ENCODE peak calls at places on chromosomes 5 and 9, in seven cellular contexts. D, X, N, O, Q, Y and C are unnamed samples. For H3K4me1, the result is how much of the 10 kb centered on the place peaks cover.

GRCh38 chr9:113482991-113483675 is 19.6 kb downstream of the RGS3 start:
- DNase-seq in Y (no peak), D (no peak), Q (no peak), O (no peak), N (peak), X (no peak), C (no peak)

GRCh38 chr5:116865651-116866050 is 291.0 kb upstream of the SEMA6A start:
- DNase-seq in N (no peak), O (no peak), X (no peak), Y (no peak), D (no peak), Q (no peak), C (no peak)

GRCh38 chr5:31554552-31554951 is 22.5 kb downstream of the C5orf22 start:
- DNase-seq in N (no peak), D (no peak), Q (no peak), X (no peak), O (no peak), Y (no peak), C (no peak)

GRCh38 chr5:6729400-6730310 is 16.4 kb downstream of the TENT4A start:
- DNase-seq in Q (no peak), O (peak), X (no peak), D (peak), N (no peak), Y (no peak), C (peak)

GRCh38 chr9:110125207-110125751 is 82.7 kb downstream of the C9orf152 start:
- DNase-seq in Q (peak), X (peak), D (peak), Y (peak), O (peak), N (peak), C (peak)

GRCh38 chr5:5017827-5018559 is 122.1 kb upstream of the ADAMTS16 start:
- DNase-seq in X (no peak), O (no peak), Q (no peak), D (peak), Y (no peak), N (no peak), C (no peak)

GRCh38 chr5:136087961-136088871 is 44.4 kb upstream of the SMAD5 start:
- DNase-seq in O (peak), X (no peak), D (peak), N (no peak), Q (peak), Y (peak), C (peak)

GRCh38 chr9:95506438-95506691 is 10.4 kb downstream of the PTCH1 start:
- DNase-seq in O (peak), Y (no peak), X (peak), Q (peak), D (no peak), N (no peak), C (no peak)

GRCh38 chr9:127985011-127985410 is 4.2 kb upstream of the EEIG1 start:
- DNase-seq in X (no peak), Y (no peak), N (no peak), Q (no peak), O (no peak), D (no peak), C (no peak)

GRCh38 chr9:96135071-96135825 is 166.7 kb downstream of the HSD17B3 start:
- DNase-seq in Q (no peak), X (no peak), D (no peak), N (no peak), O (no peak), Y (no peak), C (no peak)

GRCh38 chr5:10669983-10670382 is 91.1 kb downstream of the DAP start:
- DNase-seq in O (no peak), X (no peak), N (no peak), Y (no peak), Q (no peak), D (no peak), C (no peak)

GRCh38 chr9:133939386-133939785 is 52.7 kb downstream of the VAV2 start:
- DNase-seq in Y (no peak), Q (no peak), O (no peak), X (no peak), N (no peak), D (no peak), C (peak)

GRCh38 chr5:135835766-135836165 is 1.3 kb downstream of the SLC25A48 start:
- DNase-seq in Q (no peak), O (no peak), X (no peak), N (no peak), Y (no peak), D (no peak), C (no peak)

GRCh38 chr9:75299324-75299723 is 211.0 kb downstream of the OSTF1 start:
- DNase-seq in X (no peak), Y (no peak), Q (no peak), O (no peak), N (no peak), D (no peak), C (no peak)

GRCh38 chr5:172777381-172778222 is 6.6 kb upstream of the DUSP1 start:
- DNase-seq in O (peak), N (peak), Y (peak), X (no peak), D (peak), Q (peak), C (peak)

GRCh38 chr5:55994502-55994997 is at the start of gene IL6ST:
- DNase-seq in X (peak), Q (no peak), D (peak), Y (peak), O (no peak), N (peak), C (no peak)

GRCh38 chr5:127696688-127697087 is 6.5 kb upstream of the CCDC192 start:
- DNase-seq in O (no peak), X (no peak), Y (no peak), D (no peak), N (no peak), Q (no peak), C (no peak)

GRCh38 chr5:147522435-147522834 is 12.6 kb upstream of the DPYSL3 start:
- DNase-seq in X (no peak), Y (no peak), Q (no peak), D (no peak), O (no peak), N (no peak), C (no peak)

GRCh38 chr5:65213921-65214525 is 267.7 kb downstream of the ADAMTS6 start:
- DNase-seq in Q (no peak), O (peak), N (peak), Y (no peak), D (no peak), X (peak), C (no peak)

GRCh38 chr9:90137824-90138223 is 504.8 kb downstream of the DIRAS2 start:
- DNase-seq in Q (no peak), O (no peak), N (no peak), D (no peak), Y (no peak), X (peak), C (no peak)

GRCh38 chr5:88660326-88660946 is 222.5 kb downstream of the MEF2C start:
- DNase-seq in N (no peak), Q (no peak), Y (no peak), O (no peak), D (no peak), X (no peak), C (no peak)

GRCh38 chr9:110048976-110049698 is 158.8 kb downstream of the C9orf152 start:
- DNase-seq in X (no peak), O (no peak), D (peak), Q (no peak), Y (no peak), N (peak), C (no peak)

GRCh38 chr9:20403346-20403745 is 219.0 kb downstream of the MLLT3 start:
- DNase-seq in X (no peak), Q (no peak), Y (no peak), D (no peak), O (no peak), N (no peak), C (no peak)

GRCh38 chr9:40884072-40884901 is 244.2 kb downstream of the FOXD4L6 start:
- DNase-seq in Q (no peak), N (no peak), O (peak), D (peak), Y (peak), X (no peak), C (peak)

GRCh38 chr5:122584411-122585110 is 190.3 kb upstream of the SNX2 start:
- DNase-seq in Y (no peak), X (no peak), D (no peak), O (no peak), N (no peak), Q (no peak), C (no peak)

GRCh38 chr5:80959138-80959537 is 1.0 kb upstream of the RASGRF2 start:
- DNase-seq in O (no peak), D (no peak), X (no peak), N (no peak), Q (no peak), Y (no peak), C (no peak)
- H3K4me1 ChIP-seq in O (under half), D (under half), X (under half), N (under half), Q (under half), Y (under half), C (under half)

GRCh38 chr5:54178207-54178606 is 132.2 kb downstream of the ARL15 start:
- DNase-seq in Y (no peak), X (no peak), D (no peak), N (no peak), O (no peak), Q (no peak), C (no peak)

GRCh38 chr5:54180616-54181015 is 129.8 kb downstream of the ARL15 start:
- DNase-seq in Y (no peak), O (no peak), Q (no peak), D (no peak), X (no peak), N (no peak), C (no peak)

GRCh38 chr5:54176066-54176835 is 134.1 kb downstream of the ARL15 start:
- DNase-seq in Y (no peak), Q (no peak), N (no peak), X (no peak), O (no peak), D (no peak), C (no peak)

GRCh38 chr5:54177058-54177457 is 133.3 kb downstream of the ARL15 start:
- DNase-seq in N (no peak), Y (no peak), X (no peak), Q (no peak), D (no peak), O (no peak), C (no peak)

DNA sequence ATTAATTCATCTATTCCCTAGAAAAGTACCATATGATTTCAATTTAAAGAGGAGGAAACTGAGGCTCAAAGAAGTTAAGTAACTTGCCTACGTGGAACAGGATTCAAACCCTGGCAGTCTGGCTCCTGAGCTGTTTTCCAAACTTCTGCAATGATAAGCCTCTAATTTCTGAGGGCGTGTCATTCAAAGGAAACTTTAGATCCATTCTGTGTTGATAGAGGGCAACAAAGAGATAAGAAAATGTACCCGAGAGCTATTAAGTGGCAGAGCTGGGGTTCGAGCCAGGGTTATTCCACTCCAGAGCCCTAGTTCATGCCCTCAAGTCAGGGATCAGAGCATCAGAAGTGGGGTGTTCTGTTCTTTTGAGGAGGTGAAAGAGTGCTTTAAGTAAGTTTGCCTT is 131.4 kb downstream of the ARL15 start:
- DNase-seq in Q (no peak), O (no peak), Y (no peak), D (no peak), N (no peak), X (no peak), C (no peak)
- H3K4me1 ChIP-seq in Q (under half), O (under half), Y (under half), D (under half), N (under half), X (under half), C (under half)

DNA sequence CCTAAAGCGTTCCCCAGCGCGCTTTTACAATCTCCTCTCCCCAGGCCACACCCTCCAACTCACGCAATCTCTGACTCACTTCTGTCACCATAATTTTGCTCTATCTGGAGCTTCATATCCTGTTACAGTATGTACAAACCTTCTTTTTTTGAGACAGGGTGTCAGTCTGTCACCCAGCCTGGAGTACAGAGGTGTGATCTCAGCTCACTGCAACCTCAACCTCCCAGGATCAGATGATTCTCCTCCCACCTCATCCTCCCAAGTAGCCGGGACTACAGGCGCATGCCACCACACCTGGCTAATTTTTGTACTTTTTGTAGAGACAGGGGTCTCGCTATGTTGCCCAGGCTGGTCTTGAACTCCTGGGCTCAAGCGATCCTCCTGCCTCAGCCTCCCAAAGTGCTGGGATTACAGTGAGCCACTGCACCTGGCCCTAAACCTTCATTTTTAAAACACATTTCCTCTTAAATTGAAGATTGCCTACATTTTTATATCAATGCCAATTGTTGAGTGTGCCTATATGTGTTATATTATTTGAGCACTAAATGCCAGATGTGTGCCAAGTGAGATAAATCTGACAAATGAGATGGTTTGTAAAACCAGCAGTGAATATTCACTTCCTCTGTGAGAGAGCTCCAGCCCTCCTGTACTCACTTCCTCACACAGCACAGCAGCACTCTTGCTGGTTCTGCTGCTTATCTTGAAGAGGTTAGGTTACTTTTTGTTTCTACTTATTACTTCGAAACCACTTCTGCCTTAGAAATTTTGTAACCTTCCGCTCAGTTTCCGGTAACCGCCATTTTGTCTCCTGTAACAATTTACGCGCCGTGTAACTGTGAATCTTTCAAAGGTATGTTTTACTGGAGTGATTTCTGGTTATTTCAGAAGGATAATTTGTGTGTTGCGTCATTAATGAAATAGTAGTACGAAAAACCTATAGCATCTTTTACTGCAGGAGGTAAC is 57.9 kb downstream of the DOCK8 start:
- DNase-seq in X (no peak), D (peak), Q (no peak), O (no peak), Y (peak), N (no peak), C (no peak)
- H3K4me1 ChIP-seq in X (under half), D (half or more), Q (under half), O (under half), Y (under half), N (under half), C (under half)

DNA sequence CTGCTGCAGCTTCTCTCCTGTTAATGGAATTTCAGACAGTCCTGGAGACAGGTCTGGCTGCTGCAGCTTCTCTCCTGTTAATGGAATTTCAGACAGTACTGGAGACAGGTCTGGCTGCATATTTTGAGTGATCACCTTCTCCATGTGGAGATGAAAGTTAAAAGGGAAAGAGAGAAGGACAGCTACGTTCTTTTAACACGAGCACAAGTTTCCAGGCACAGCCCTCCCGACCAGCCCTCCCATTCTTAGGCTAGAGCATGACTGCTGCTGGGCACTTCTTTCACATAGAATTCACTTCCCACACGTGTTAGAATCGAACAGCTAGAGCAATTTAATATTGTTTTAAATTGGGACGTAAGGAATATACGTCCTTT is 133.3 kb upstream of the DMRT1 start:
- DNase-seq in Y (no peak), D (no peak), N (no peak), X (peak), O (no peak), Q (no peak), C (no peak)
- H3K4me1 ChIP-seq in Y (under half), D (under half), N (under half), X (under half), O (half or more), Q (under half), C (under half)

DNA sequence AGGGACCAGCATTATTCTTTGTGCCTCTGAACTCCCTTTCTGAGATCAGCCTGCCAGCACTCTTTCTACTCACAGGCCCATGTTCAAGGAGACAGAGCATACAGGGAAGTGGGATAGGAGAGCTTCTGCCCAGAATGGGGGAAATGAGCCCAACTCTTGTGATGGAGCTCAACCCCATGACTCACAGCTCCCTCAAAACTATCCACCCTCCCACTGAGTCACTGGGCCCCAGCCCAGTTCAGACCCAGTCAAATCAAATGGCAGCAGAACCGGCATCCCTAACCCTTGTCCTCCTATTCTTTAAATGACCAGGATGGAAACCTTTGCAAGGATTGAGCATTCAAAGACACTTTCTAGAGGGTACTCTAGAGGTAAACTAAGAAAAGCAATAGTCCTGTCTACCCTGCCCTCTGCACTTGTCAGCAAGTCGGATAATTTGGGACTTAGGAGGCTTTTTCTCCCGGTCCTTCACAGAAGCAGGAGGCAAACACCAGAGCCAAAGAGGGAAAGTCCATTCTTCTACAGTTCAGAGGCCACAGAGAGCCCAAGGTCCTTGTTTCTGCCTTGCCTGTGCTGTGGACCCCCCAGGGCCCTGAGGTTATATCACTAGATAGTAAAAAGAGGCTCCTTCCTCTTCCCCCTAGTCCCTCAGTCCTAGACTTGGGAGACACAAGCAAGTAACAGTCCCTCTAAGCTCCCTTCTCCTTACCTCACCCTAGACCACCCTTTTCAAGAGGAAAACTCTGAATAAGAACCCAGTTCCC is 3.2 kb downstream of the ATOSB start:
- DNase-seq in Y (peak), Q (no peak), X (no peak), N (peak), O (no peak), D (peak), C (peak)
- H3K4me1 ChIP-seq in Y (half or more), Q (under half), X (under half), N (under half), O (half or more), D (half or more), C (under half)

GRCh38 chr5:124665035-124665434 is 81.4 kb downstream of the ZNF608 start:
- DNase-seq in D (no peak), Q (no peak), X (no peak), Y (no peak), N (no peak), O (no peak), C (no peak)

GRCh38 chr5:124662261-124662781 is 84.1 kb downstream of the ZNF608 start:
- DNase-seq in Q (no peak), Y (no peak), X (no peak), D (no peak), O (no peak), N (peak), C (no peak)

GRCh38 chr5:124661317-124662141 is 84.9 kb downstream of the ZNF608 start:
- DNase-seq in Y (peak), O (no peak), D (no peak), X (peak), N (peak), Q (no peak), C (no peak)

GRCh38 chr5:124664287-124664686 is 82.2 kb downstream of the ZNF608 start:
- DNase-seq in Q (no peak), D (no peak), X (no peak), N (no peak), Y (no peak), O (no peak), C (no peak)

DNA sequence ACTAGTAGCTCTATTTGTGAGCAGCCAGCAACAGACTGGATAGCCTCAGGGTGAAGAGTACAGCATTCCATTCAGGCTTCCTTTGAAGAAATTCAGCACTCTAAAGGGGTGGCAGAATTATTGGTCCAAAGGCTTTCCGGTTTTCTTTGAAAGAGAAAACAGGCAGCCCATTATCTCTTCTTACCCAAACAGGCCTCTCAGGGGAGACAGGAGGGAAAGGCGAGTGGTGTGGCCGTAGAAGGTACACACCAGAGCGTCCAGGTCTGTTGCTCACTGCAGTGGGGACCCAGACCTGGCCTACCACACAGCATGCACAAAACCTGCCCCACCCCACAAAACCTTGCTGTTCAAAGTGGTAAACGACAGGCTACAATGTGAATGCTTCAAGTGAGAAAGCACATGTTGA is 83.3 kb downstream of the ZNF608 start:
- DNase-seq in Q (no peak), X (peak), D (no peak), O (no peak), Y (no peak), N (peak), C (no peak)
- H3K4me1 ChIP-seq in Q (under half), X (half or more), D (half or more), O (half or more), Y (under half), N (half or more), C (half or more)

GRCh38 chr5:73132759-73133158 is 12.4 kb downstream of the TMEM171 start:
- DNase-seq in N (no peak), Q (no peak), D (no peak), O (no peak), X (no peak), Y (no peak), C (no peak)
- H3K4me1 ChIP-seq in N (under half), Q (under half), D (under half), O (under half), X (under half), Y (under half), C (under half)